ENCODE peak calls at places on chromosomes 3 and 15, in six cellular contexts. U is hypothalamus, T is sigmoid colon, G is cardiac muscle cell, M is skeletal muscle cell, E is H9. K is an unnamed sample.

GRCh38 chr3:62405117-62405516 is 31.8 kb upstream of the FEZF2 start:
- DNase-seq in M (no peak), G (no peak), E (no peak), T (no peak), U (no peak), K (no peak)

GRCh38 chr3:106809633-106810460 is 567.4 kb upstream of the CCDC54 start:
- DNase-seq in E (no peak), U (no peak), M (no peak), G (no peak), T (no peak), K (no peak)

GRCh38 chr3:11307830-11308432 is 35.7 kb downstream of the ATG7 start:
- DNase-seq in T (no peak), M (no peak), U (no peak), E (no peak), G (no peak), K (no peak)

GRCh38 chr3:48518755-48519154 is 14.8 kb upstream of the SHISA5 start:
- DNase-seq in T (no peak), G (no peak), M (no peak), U (no peak), E (no peak), K (no peak)

GRCh38 chr3:51679777-51680176 is 8.7 kb downstream of the TEX264 start:
- DNase-seq in G (no peak), E (no peak), U (no peak), T (no peak), M (no peak), K (no peak)

GRCh38 chr3:142794510-142794909 is 70.7 kb downstream of the TRPC1 start:
- DNase-seq in G (no peak), U (no peak), M (no peak), E (no peak), T (no peak), K (no peak)

GRCh38 chr3:99607151-99607550 is 31.2 kb upstream of the COL8A1 start:
- DNase-seq in U (no peak), M (no peak), G (no peak), T (no peak), E (no peak), K (no peak)

GRCh38 chr3:5466059-5466458 is 278.6 kb downstream of the EDEM1 start:
- DNase-seq in G (no peak), E (no peak), M (no peak), U (no peak), T (no peak), K (no peak)

GRCh38 chr3:114899186-114899931 is 247.7 kb downstream of the ZBTB20 start:
- DNase-seq in G (peak), U (no peak), E (no peak), M (peak), T (no peak), K (peak)

GRCh38 chr3:5232570-5232969 is 45.1 kb downstream of the EDEM1 start:
- DNase-seq in G (no peak), M (no peak), T (no peak), U (no peak), E (peak), K (no peak)

GRCh38 chr3:72579191-72579580 is 269.1 kb downstream of the SHQ1 start:
- DNase-seq in M (no peak), T (no peak), E (no peak), U (no peak), G (peak), K (no peak)

GRCh38 chr15:40787344-40787841 is 17.6 kb downstream of the C15orf62 start:
- DNase-seq in T (peak), G (no peak), E (peak), M (peak), U (no peak), K (peak)

GRCh38 chr3:187945374-187945773 is 200.1 kb upstream of the BCL6 start:
- DNase-seq in M (no peak), U (no peak), G (no peak), T (no peak), E (no peak), K (no peak)

GRCh38 chr3:87873136-87873535 is 185.7 kb downstream of the CGGBP1 start:
- DNase-seq in E (no peak), G (no peak), U (no peak), M (peak), T (no peak), K (no peak)

GRCh38 chr15:52546031-52546751 is 17.5 kb upstream of the MYO5A start:
- DNase-seq in U (no peak), T (no peak), G (no peak), M (no peak), E (peak), K (peak)

GRCh38 chr15:92797168-92798052 is 102.7 kb upstream of the CHD2 start:
- DNase-seq in U (no peak), T (no peak), M (no peak), E (no peak), G (peak), K (peak)

GRCh38 chr3:31581660-31582059 is 48.9 kb downstream of the STT3B start:
- DNase-seq in T (no peak), G (no peak), U (no peak), E (no peak), M (peak), K (no peak)

K was measured in DMS53.